ENCODE peak calls at places on chromosomes 3 and 15, in five cellular contexts. One of them, this sample, is unnamed.

GRCh38 chr15:67178569-67179210 is 75.8 kb downstream of the AAGAB start:
- DNase-seq in prostate gland: no peak
- DNase-seq in frontal cortex: no peak
- DNase-seq in transverse colon: no peak
- DNase-seq in WTC11: no peak
- DNase-seq in this sample: no peak

GRCh38 chr3:77321646-77322045 is 281.7 kb downstream of the ROBO2 start:
- DNase-seq in prostate gland: no peak
- DNase-seq in frontal cortex: no peak
- DNase-seq in transverse colon: no peak
- DNase-seq in WTC11: no peak
- DNase-seq in this sample: no peak

GRCh38 chr3:38153986-38154608 is 11.2 kb upstream of the OXSR1 start:
- DNase-seq in prostate gland: no peak
- DNase-seq in frontal cortex: no peak
- DNase-seq in transverse colon: no peak
- DNase-seq in WTC11: no peak
- DNase-seq in this sample: no peak

GRCh38 chr3:127822166-127822835 is at the start of gene MGLL:
- DNase-seq in prostate gland: no peak
- DNase-seq in frontal cortex: peak
- DNase-seq in transverse colon: peak
- DNase-seq in WTC11: peak
- DNase-seq in this sample: peak

GRCh38 chr3:15724446-15724845 is 73.3 kb downstream of the ANKRD28 start:
- DNase-seq in prostate gland: no peak
- DNase-seq in frontal cortex: no peak
- DNase-seq in transverse colon: no peak
- DNase-seq in WTC11: no peak
- DNase-seq in this sample: no peak

GRCh38 chr3:57570051-57570450 is 14.0 kb downstream of the PDE12 start:
- DNase-seq in prostate gland: no peak
- DNase-seq in frontal cortex: no peak
- DNase-seq in transverse colon: no peak
- DNase-seq in WTC11: no peak
- DNase-seq in this sample: no peak

GRCh38 chr3:169083126-169083525 is 580.4 kb downstream of the MECOM start:
- DNase-seq in prostate gland: no peak
- DNase-seq in frontal cortex: no peak
- DNase-seq in transverse colon: no peak
- DNase-seq in WTC11: no peak
- DNase-seq in this sample: no peak

GRCh38 chr3:114319453-114319852 is 25.6 kb downstream of the TIGIT start:
- DNase-seq in prostate gland: no peak
- DNase-seq in frontal cortex: no peak
- DNase-seq in transverse colon: no peak
- DNase-seq in WTC11: no peak
- DNase-seq in this sample: peak

GRCh38 chr3:21509706-21510105 is 241.3 kb downstream of the ZNF385D start:
- DNase-seq in prostate gland: no peak
- DNase-seq in frontal cortex: no peak
- DNase-seq in transverse colon: no peak
- DNase-seq in WTC11: no peak
- DNase-seq in this sample: no peak

GRCh38 chr3:24302382-24302781 is 192.3 kb downstream of the THRB start:
- DNase-seq in prostate gland: no peak
- DNase-seq in frontal cortex: no peak
- DNase-seq in transverse colon: no peak
- DNase-seq in WTC11: no peak
- DNase-seq in this sample: no peak

GRCh38 chr3:58723197-58723596 is 56.6 kb upstream of the FAM3D start:
- DNase-seq in prostate gland: no peak
- DNase-seq in frontal cortex: no peak
- DNase-seq in transverse colon: no peak
- DNase-seq in WTC11: no peak
- DNase-seq in this sample: no peak

This sample was measured in neuronal stem cell.